ENCODE peak calls at places on chromosomes 5 and 9, in four cellular contexts. J is breast epithelium; L is heart right ventricle; I is CD8-positive, alpha-beta T cell. H is an unnamed sample.

GRCh38 chr5:89723907-89724306 is 685.6 kb downstream of the CETN3 start:
- DNase-seq in J (no peak), L (no peak), I (no peak), H (no peak)

GRCh38 chr5:137700282-137700680 is 35.6 kb downstream of the KLHL3 start:
- DNase-seq in J (no peak), L (no peak), I (no peak), H (no peak)

GRCh38 chr9:80649001-80649420 is 1040.3 kb downstream of the TLE1 start:
- DNase-seq in J (no peak), L (peak), I (no peak), H (no peak)

GRCh38 chr9:124342946-124343485 is 72.2 kb downstream of the PSMB7 start:
- DNase-seq in J (no peak), L (peak), I (no peak), H (no peak)

GRCh38 chr5:173590436-173591299 is 25.8 kb downstream of the BOD1 start:
- DNase-seq in J (no peak), L (peak), I (no peak), H (no peak)

GRCh38 chr9:94839398-94839797 is 112.9 kb downstream of the AOPEP start:
- DNase-seq in J (no peak), L (no peak), I (no peak), H (no peak)

GRCh38 chr5:96569770-96570169 is 92.4 kb upstream of the CAST start:
- DNase-seq in J (no peak), L (no peak), I (no peak), H (no peak)

GRCh38 chr5:83586874-83587776 is 115.6 kb downstream of the VCAN start:
- DNase-seq in J (no peak), L (no peak), I (no peak), H (no peak)

GRCh38 chr9:95084254-95084934 is 233.1 kb downstream of the FANCC start:
- DNase-seq in J (no peak), L (no peak), I (no peak), H (no peak)

GRCh38 chr5:155485344-155485743 is 471.8 kb downstream of the KIF4B start:
- DNase-seq in J (no peak), L (no peak), I (no peak), H (no peak)

GRCh38 chr9:97109194-97109811 is 70.4 kb upstream of the CTSV start:
- DNase-seq in J (no peak), L (peak), I (peak), H (no peak)

GRCh38 chr5:136066705-136067271 is 38.0 kb downstream of the TGFBI start:
- DNase-seq in J (no peak), L (peak), I (no peak), H (no peak)

GRCh38 chr5:127849436-127849835 is 146.2 kb downstream of the CCDC192 start:
- DNase-seq in J (no peak), L (no peak), I (no peak), H (no peak)

GRCh38 chr9:97918641-97919040 is 3.7 kb downstream of the TRMO start:
- DNase-seq in J (no peak), L (no peak), I (no peak), H (no peak)

GRCh38 chr9:116497081-116497480 is 190.0 kb upstream of the TRIM32 start:
- DNase-seq in J (no peak), L (peak), I (no peak), H (no peak)

GRCh38 chr5:169295241-169295747 is 5.6 kb downstream of the SLIT3 start:
- DNase-seq in J (no peak), L (no peak), I (no peak), H (no peak)

GRCh38 chr5:77797133-77797532 is 21.0 kb upstream of the TBCA start:
- DNase-seq in J (no peak), L (no peak), I (no peak), H (no peak)

GRCh38 chr5:79845448-79846197 is 145.4 kb downstream of the MTX3 start:
- DNase-seq in J (no peak), L (no peak), I (no peak), H (no peak)

GRCh38 chr5:88507261-88507660 is 238.6 kb upstream of the TMEM161B start:
- DNase-seq in J (no peak), L (no peak), I (no peak), H (no peak)

GRCh38 chr5:36944607-36945225 is 68.1 kb downstream of the NIPBL start:
- DNase-seq in J (no peak), L (no peak), I (no peak), H (no peak)

GRCh38 chr5:117095803-117096332 is 521.2 kb upstream of the SEMA6A start:
- DNase-seq in J (no peak), L (no peak), I (no peak), H (no peak)

GRCh38 chr9:693460-694390 is 147.8 kb upstream of the DMRT1 start:
- DNase-seq in J (no peak), L (peak), I (no peak), H (no peak)

GRCh38 chr5:170522211-170523128 is 18.6 kb downstream of the KCNIP1 start:
- DNase-seq in J (peak), L (no peak), I (no peak), H (no peak)

GRCh38 chr5:113390224-113390623 is 44.6 kb downstream of the TSSK1B start:
- DNase-seq in J (no peak), L (no peak), I (no peak), H (no peak)

GRCh38 chr5:24222866-24223265 is 421.9 kb downstream of the CDH10 start:
- DNase-seq in J (no peak), L (no peak), I (no peak), H (no peak)

GRCh38 chr5:82509726-82510125 is 231.6 kb upstream of the RPS23 start:
- DNase-seq in J (no peak), L (no peak), I (no peak), H (no peak)

GRCh38 chr9:134564431-134565170 is 77.0 kb upstream of the COL5A1 start:
- DNase-seq in J (no peak), L (no peak), I (no peak), H (no peak)

GRCh38 chr5:96565843-96566242 is 96.3 kb upstream of the CAST start:
- DNase-seq in J (no peak), L (no peak), I (no peak), H (no peak)

GRCh38 chr5:52134013-52134650 is 653.6 kb upstream of the ITGA1 start:
- DNase-seq in J (no peak), L (no peak), I (no peak), H (no peak)

GRCh38 chr5:178442361-178443256 is 147.6 kb downstream of the COL23A1 start:
- DNase-seq in J (no peak), L (no peak), I (no peak), H (no peak)

GRCh38 chr9:21672140-21672539 is 130.3 kb upstream of the MTAP start:
- DNase-seq in J (no peak), L (no peak), I (no peak), H (no peak)

GRCh38 chr9:73451003-73451402 is 299.3 kb downstream of the ANXA1 start:
- DNase-seq in J (no peak), L (no peak), I (no peak), H (no peak)

GRCh38 chr5:1387876-1388275 is 43.0 kb upstream of the CLPTM1L start:
- DNase-seq in J (no peak), L (no peak), I (no peak), H (no peak)

GRCh38 chr9:86043999-86044398 is 55.4 kb downstream of the GOLM1 start:
- DNase-seq in J (no peak), L (no peak), I (no peak), H (no peak)

GRCh38 chr5:54463696-54464095 is 8.2 kb downstream of the HSPB3 start:
- DNase-seq in J (no peak), L (no peak), I (no peak), H (no peak)

GRCh38 chr9:121138973-121139372 is 62.7 kb downstream of the RAB14 start:
- DNase-seq in J (no peak), L (no peak), I (no peak), H (no peak)

GRCh38 chr9:124108216-124108615 is 96.6 kb downstream of the LHX2 start:
- DNase-seq in J (no peak), L (no peak), I (no peak), H (no peak)

GRCh38 chr5:132872788-132873118 is 715 bp upstream of the LEAP2 start:
- DNase-seq in J (no peak), L (no peak), I (no peak), H (no peak)

GRCh38 chr9:137748311-137748710 is 129.3 kb upstream of the CACNA1B start:
- DNase-seq in J (no peak), L (no peak), I (no peak), H (no peak)

GRCh38 chr5:149854881-149855280 is 89.7 kb downstream of the PDE6A start:
- DNase-seq in J (no peak), L (no peak), I (no peak), H (no peak)
- H3K27ac ChIP-seq in J (peak), L (no peak), I (no peak), H (no peak)

GRCh38 chr5:92885950-92886349 is 695.1 kb downstream of the NR2F1-AS1 start:
- DNase-seq in J (no peak), L (no peak), I (no peak), H (no peak)

GRCh38 chr5:92890841-92891244 is 690.2 kb downstream of the NR2F1-AS1 start:
- DNase-seq in J (no peak), L (no peak), I (no peak), H (no peak)

GRCh38 chr5:92887254-92887653 is 693.8 kb downstream of the NR2F1-AS1 start:
- DNase-seq in J (no peak), L (no peak), I (no peak), H (no peak)

GRCh38 chr5:92886751-92887150 is 694.3 kb downstream of the NR2F1-AS1 start:
- DNase-seq in J (no peak), L (no peak), I (no peak), H (no peak)

GRCh38 chr5:92889140-92889539 is 691.9 kb downstream of the NR2F1-AS1 start:
- DNase-seq in J (no peak), L (no peak), I (no peak), H (no peak)
- H3K27ac ChIP-seq in J (no peak), L (no peak), I (no peak), H (no peak)

GRCh38 chr9:130923611-130924447 is 15.2 kb downstream of the FIBCD1 start:
- DNase-seq in J (no peak), L (no peak), I (no peak), H (no peak)
- H3K27ac ChIP-seq in J (no peak), L (no peak), I (no peak), H (no peak)

DNA sequence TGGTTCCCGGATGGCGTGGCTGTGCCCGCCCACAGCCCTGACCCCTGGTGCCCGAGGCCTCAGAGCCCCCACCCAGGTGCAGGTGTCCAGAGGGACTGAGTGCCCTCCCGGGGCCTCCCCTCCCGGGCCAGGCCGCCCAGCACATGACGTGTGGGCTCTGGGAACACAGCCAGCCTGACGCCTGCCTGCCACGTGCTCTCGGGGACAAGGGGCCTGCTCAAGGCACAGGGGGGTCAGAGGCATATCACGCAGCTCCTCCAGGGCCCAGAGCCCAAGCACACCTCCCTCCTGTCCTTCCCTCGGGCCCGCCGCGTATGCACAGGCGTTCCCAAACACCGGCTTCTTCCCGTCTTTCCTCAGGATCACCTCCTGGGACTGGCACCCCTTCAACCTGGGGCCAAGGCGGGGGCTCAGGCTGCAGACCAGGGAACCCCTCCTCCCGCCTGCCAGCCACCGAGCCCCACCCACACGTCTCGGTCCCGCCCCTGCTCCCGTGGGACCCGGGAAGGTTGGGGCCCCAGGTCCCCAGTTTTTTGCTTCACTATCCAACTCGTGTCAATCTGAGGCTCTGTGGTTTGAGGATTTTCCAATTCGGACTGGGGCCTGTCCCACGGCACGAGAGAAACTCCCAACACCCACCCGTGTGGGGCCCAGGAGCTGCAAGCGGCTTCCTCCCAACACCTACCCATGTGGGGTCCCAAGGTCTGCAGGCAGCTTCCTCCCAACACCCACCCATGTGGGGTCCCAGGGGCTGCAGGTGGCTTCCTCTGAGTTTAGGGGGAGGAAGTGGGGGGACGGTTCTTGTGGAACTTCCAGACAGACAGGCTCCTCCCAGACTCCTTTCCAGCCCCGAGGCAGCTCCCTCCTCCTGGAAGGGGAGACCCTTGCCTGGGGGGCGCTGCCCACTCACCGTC is 1.5 kb downstream of the LCN10 start:
- DNase-seq in J (no peak), L (peak), I (no peak), H (no peak)
- H3K27ac ChIP-seq in J (no peak), L (no peak), I (no peak), H (no peak)